ENCODE peak calls at places on chromosomes 16 and 17, in four cellular contexts. G is K562, Q is GM12878, P is HCT116. I is an unnamed sample.

GRCh38 chr17:83096401-83097220 is 17.2 kb downstream of the METRNL start:
- DNase-seq in G (no peak), Q (no peak), P (no peak), I (no peak)

GRCh38 chr17:36730095-36730808 is 128.9 kb downstream of the MRM1 start:
- DNase-seq in G (no peak), Q (no peak), P (no peak), I (no peak)

GRCh38 chr17:83100853-83101391 is 21.5 kb downstream of the METRNL start:
- DNase-seq in G (no peak), Q (no peak), P (no peak), I (no peak)

GRCh38 chr16:54284319-54284930 is 2.2 kb downstream of the IRX3 start:
- DNase-seq in G (no peak), Q (no peak), P (no peak), I (peak; percentile 66)

GRCh38 chr17:19403021-19403420 is 8.0 kb upstream of the RNF112 start:
- DNase-seq in G (no peak), Q (no peak), P (no peak), I (no peak)

GRCh38 chr16:75555213-75555706 is 792 bp downstream of the TMEM231 start:
- DNase-seq in G (peak; percentile 89), Q (no peak), P (peak; percentile 86), I (peak; percentile 89)

GRCh38 chr17:80851277-80851925 is 140.2 kb upstream of the CHMP6 start:
- DNase-seq in G (no peak), Q (no peak), P (no peak), I (no peak)

GRCh38 chr16:68908000-68908313 is 64.6 kb downstream of the TANGO6 start:
- DNase-seq in G (no peak), Q (no peak), P (no peak), I (no peak)

GRCh38 chr16:27439273-27440018 is 37.5 kb downstream of the IL21R start:
- DNase-seq in G (no peak), Q (no peak), P (no peak), I (no peak)

GRCh38 chr16:68732068-68732680 is 4.9 kb upstream of the CDH1 start:
- DNase-seq in G (peak; percentile 84), Q (no peak), P (peak; percentile 60), I (no peak)

GRCh38 chr17:21211825-21212479 is 2.0 kb downstream of the TMEM11 start:
- DNase-seq in G (no peak), Q (no peak), P (no peak), I (no peak)

GRCh38 chr16:3408561-3409197 is 7.7 kb downstream of the ZNF174 start:
- DNase-seq in G (no peak), Q (no peak), P (no peak), I (no peak)
- TF ChIP-seq SRF in G (no peak), Q (no peak), P (no peak), I (no peak)

GRCh38 chr16:11681526-11681925 is 13.3 kb downstream of the SNN start:
- DNase-seq in G (no peak), Q (no peak), P (no peak), I (no peak)
- TF ChIP-seq SRF in G (no peak), Q (no peak), P (no peak), I (no peak)

DNA sequence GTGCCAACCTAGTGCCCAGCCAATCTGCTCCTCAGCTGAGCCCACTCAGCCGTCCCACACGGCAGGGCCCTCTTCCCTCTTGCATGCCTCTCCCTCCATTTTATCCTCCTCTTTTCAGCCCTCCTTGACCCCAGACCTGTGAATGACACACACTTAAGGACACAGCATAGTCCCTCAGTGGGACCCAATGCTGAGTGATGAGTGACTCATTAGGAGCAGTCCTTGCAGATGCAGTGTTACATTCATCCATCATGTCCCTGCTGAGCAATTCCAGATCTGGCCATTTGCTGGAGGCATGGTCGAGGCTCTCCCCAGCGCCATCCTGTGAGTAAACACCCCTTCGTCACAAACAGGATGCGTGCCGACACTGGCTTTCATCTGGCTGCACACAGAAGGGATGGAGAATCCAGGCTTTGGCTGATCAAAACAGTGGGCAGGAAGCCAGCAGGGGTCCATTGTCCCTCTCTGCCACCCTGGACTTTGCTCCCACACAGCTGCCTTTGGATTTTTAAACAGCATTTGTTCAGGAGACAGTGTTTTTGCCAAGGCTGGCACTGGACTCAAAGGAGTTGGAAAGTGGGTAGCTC is 122.6 kb downstream of the AXIN2 start:
- DNase-seq in G (no peak), Q (no peak), P (no peak), I (no peak)
- TF ChIP-seq SRF in G (no peak), Q (no peak), P (no peak), I (no peak)

GRCh38 chr17:42754782-42755181 is 6.2 kb upstream of the RAMP2 start:
- DNase-seq in G (no peak), Q (no peak), P (no peak), I (no peak)
- TF ChIP-seq SRF in G (no peak), Q (no peak), P (no peak), I (no peak)

DNA sequence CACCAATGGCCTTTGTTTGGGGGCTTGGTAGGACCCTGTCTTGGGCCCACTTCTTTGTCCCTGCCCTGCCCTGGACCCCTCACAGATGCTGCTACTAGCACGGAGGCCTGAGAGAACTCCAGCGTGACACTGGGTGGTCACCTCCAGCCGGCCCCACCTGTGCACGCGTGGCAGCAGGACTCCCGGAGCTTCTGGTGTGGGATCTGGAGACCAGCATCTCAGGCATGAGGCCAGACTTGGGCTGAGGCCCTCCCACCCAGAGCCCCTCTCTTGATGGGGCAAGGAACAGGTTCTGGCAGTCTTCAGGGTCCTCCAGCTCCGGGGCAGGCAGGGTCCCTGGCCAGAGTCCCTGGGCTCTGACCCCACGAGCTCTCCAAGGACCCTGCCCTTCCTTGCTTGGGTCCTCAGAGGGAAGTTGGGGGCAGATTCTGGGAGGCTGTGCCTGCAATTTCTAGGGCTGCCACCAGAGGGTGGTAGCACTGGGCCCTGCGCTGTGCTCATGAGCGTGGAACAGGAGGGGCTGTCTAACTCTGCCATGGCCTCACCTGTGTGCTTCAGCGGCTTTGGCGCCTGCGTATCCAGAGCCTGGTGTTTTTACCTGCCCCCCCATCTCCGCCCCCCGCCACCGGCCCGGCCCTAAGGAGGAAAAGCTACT is 3.1 kb upstream of the BAIAP3 start:
- DNase-seq in G (no peak), Q (no peak), P (no peak), I (no peak)
- TF ChIP-seq SRF in G (no peak), Q (no peak), P (no peak), I (no peak)

GRCh38 chr16:77724174-77724573 is 1.9 kb downstream of the NUDT7 start:
- DNase-seq in G (no peak), Q (no peak), P (no peak), I (no peak)

GRCh38 chr16:77721752-77722314 is 481 bp upstream of the NUDT7 start:
- DNase-seq in G (no peak), Q (no peak), P (no peak), I (no peak)

GRCh38 chr16:77722315-77723107 is at the start of gene NUDT7:
- DNase-seq in G (peak; percentile 99), Q (peak; percentile 76), P (peak; percentile 92), I (peak; percentile 96)

DNA sequence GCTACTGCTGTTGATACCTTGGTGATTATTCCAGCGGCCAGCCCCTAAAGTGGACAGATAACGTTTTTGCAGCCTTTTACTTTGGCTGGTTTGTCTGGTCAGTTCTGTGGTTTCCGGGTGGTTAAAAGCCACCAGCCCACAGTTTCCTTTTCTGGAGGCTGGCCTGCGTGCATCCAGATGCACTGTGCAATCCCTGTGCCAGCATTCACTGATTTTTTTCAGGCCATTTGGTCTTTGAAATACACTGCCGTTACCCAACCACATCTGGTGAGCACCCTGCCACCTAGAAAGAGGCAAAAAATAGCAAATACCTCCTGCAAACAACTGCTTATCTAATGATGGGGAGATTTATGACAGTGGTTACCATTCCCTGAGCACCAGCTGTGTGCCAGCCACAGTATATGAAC is 797 bp downstream of the NUDT7 start:
- DNase-seq in G (no peak), Q (no peak), P (no peak), I (no peak)
- TF ChIP-seq SRF in G (no peak), Q (no peak), P (no peak), I (no peak)

GRCh38 chr17:50783905-50784304 is 16.6 kb upstream of the ANKRD40CL start:
- DNase-seq in G (no peak), Q (no peak), P (no peak), I (no peak)

GRCh38 chr17:50783193-50783660 is 15.9 kb upstream of the ANKRD40CL start:
- DNase-seq in G (peak; percentile 93), Q (peak; percentile 31), P (peak; percentile 92), I (peak; percentile 98)

GRCh38 chr17:50785126-50785525 is 17.8 kb upstream of the ANKRD40CL start:
- DNase-seq in G (no peak), Q (no peak), P (no peak), I (no peak)

GRCh38 chr17:50787106-50787505 is 19.8 kb upstream of the ANKRD40CL start:
- DNase-seq in G (no peak), Q (no peak), P (no peak), I (no peak)

DNA sequence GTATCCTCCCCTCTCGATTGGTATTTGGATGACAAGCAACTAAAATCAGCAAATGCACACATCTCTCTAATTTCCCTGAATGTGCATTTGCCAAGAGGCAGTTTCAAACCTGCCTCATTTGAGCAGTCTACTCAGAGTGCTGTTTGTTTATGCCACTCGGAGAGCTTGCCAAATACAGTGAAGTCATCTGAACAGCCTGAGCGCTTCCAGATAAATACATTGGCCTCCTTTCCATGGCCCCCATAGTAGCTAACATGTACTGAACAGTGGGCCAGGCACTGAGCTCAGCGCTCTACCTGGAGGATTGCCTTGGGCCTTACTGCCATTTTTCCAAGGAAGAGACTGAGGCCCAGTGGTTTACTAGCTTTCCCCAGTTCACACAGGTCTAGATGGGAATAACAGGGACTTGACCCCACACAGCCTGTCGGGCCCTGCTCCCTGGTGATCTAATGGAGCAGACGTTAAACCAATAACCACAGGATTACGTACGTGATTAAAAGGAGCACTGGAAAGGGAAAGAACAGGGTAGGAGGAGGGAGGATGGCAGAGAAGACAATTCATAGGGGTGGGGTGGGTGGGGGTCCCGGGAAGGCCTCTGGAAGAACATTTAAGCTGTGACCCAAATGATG is 18.7 kb upstream of the ANKRD40CL start:
- DNase-seq in G (no peak), Q (no peak), P (no peak), I (no peak)
- TF ChIP-seq SRF in G (no peak), Q (no peak), P (no peak), I (no peak)

GRCh38 chr16:70416748-70417616 is 21.9 kb downstream of the ST3GAL2 start:
- DNase-seq in G (peak; percentile 42), Q (no peak), P (no peak), I (no peak)
- TF ChIP-seq SRF in G (no peak), Q (no peak), P (no peak), I (no peak)

DNA sequence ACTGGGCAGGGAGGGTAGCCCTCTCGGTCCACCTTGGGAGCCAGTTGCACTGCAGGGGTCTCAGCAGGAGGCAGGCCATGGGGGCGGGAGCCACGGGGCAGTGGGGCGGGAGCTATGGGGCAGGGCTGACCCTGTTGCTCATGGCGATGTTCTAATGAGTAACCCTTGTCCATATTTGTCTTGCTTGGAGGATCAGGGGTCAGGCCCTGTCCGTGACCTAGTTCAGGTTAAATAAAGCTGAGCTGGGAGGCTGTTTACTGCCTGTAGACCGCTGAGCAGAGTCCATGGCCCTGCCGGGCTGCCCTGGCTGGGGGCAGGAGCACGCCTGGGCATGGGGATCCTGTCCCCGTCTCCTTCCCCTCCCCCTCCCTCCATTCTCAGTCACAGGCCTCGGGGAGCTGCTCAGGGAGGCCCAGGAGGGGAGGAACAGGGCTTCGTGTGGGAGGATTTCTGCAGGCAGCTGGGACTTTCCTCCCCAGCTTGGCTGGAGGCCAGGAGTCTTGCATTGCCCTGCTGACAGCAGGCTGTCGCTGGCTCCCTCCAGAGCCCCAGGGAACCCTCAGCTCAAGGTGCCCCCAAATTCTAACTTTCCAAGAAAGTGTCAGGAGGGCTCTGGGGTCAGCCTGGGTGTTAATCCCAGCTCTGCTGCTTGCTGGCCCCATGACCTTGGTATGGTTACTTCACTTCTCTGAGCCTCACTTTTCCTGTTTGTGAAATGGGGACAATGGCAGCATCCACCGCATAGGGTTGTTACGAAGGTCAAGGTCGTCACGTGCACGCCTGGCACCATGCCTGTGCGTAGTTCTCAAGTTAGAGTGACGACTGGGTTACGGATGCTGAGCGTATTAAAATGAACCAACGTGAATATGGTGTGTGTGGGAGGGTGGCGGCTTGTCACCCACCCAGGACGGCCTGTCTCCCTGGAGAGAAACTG is 6.1 kb upstream of the SERPINF2 start:
- DNase-seq in G (peak; percentile 82), Q (no peak), P (no peak), I (no peak)
- TF ChIP-seq SRF in G (no peak), Q (no peak), P (no peak), I (no peak)

I was measured in H1.